ENCODE peak calls at places on chromosomes 3 and 15, in ten cellular contexts. X is left ventricle myocardium inferior, B is fibroblast of lung, Q is colonic mucosa, F is lower lobe of right lung, V is A549, G is cardiac muscle cell, W is endothelial cell of umbilical vein, S is IMR-90, I is Caco-2. J is an unnamed sample. For H3K4me1, the result is how much of the 10 kb centered on the place peaks cover.

GRCh38 chr3:66598168-66598567 is 97.3 kb upstream of the LRIG1 start:
- DNase-seq in Q (no peak), B (peak), I (no peak), F (no peak), X (no peak), W (no peak), S (peak), G (no peak), V (no peak), J (no peak)

GRCh38 chr15:66440501-66440900 is 53.8 kb downstream of the MAP2K1 start:
- DNase-seq in B (no peak), S (no peak), F (no peak), X (no peak), W (no peak), Q (no peak), V (no peak), G (no peak), I (no peak), J (no peak)

GRCh38 chr3:9062570-9062969 is 99.3 kb upstream of the RAD18 start:
- DNase-seq in F (no peak), I (no peak), X (no peak), V (no peak), G (no peak), B (no peak), W (no peak), S (no peak), Q (no peak), J (no peak)

GRCh38 chr3:44682182-44682896 is 30.1 kb upstream of the ZNF502 start:
- DNase-seq in S (peak), B (peak), F (no peak), X (no peak), I (no peak), V (no peak), W (peak), G (peak), Q (no peak), J (no peak)

GRCh38 chr15:86553116-86553515 is 473.4 kb downstream of the AGBL1 start:
- DNase-seq in B (no peak), G (no peak), S (no peak), V (no peak), Q (no peak), F (no peak), I (no peak), X (no peak), W (no peak), J (no peak)

GRCh38 chr3:108381531-108381930 is 85.2 kb downstream of the HHLA2 start:
- DNase-seq in V (no peak), W (no peak), X (no peak), B (no peak), G (no peak), Q (no peak), F (no peak), S (no peak), I (no peak), J (peak)

GRCh38 chr3:14134291-14134690 is 9.4 kb downstream of the TMEM43 start:
- DNase-seq in Q (no peak), G (no peak), I (no peak), F (no peak), S (no peak), B (no peak), X (no peak), V (no peak), W (no peak), J (no peak)

GRCh38 chr15:80265021-80265420 is 13.0 kb upstream of the CTXND1 start:
- DNase-seq in V (no peak), I (no peak), W (no peak), G (no peak), B (no peak), F (no peak), S (peak), Q (no peak), X (no peak), J (no peak)

GRCh38 chr3:131304890-131305289 is 76.7 kb upstream of the NUDT16 start:
- DNase-seq in G (no peak), F (no peak), Q (no peak), B (no peak), V (no peak), X (no peak), I (no peak), S (no peak), W (no peak), J (no peak)

GRCh38 chr15:82572311-82572710 is 32.1 kb upstream of the RPS17 start:
- DNase-seq in F (no peak), X (no peak), S (peak), B (no peak), V (no peak), I (no peak), W (no peak), Q (no peak), G (peak), J (no peak)

GRCh38 chr15:85762756-85763127 is 32.0 kb downstream of the KLHL25 start:
- DNase-seq in F (peak), B (no peak), S (no peak), I (no peak), Q (no peak), X (peak), G (no peak), V (no peak), W (no peak), J (no peak)

GRCh38 chr3:197516517-197516889 is 39.3 kb downstream of the BDH1 start:
- DNase-seq in X (no peak), W (peak), F (peak), Q (no peak), B (peak), S (peak), G (peak), I (peak), V (peak), J (no peak)

GRCh38 chr15:44775923-44776322 is 39.6 kb downstream of the TRIM69 start:
- DNase-seq in B (no peak), G (peak), S (no peak), V (no peak), X (no peak), W (no peak), Q (no peak), F (no peak), I (no peak), J (peak)

GRCh38 chr15:29054171-29055045 is 168.6 kb downstream of the APBA2 start:
- DNase-seq in V (no peak), S (no peak), W (no peak), F (no peak), X (no peak), I (no peak), B (no peak), Q (no peak), G (no peak), J (no peak)

GRCh38 chr3:135918600-135918999 is 46.9 kb upstream of the PPP2R3A start:
- DNase-seq in Q (no peak), S (peak), V (no peak), W (peak), B (peak), I (peak), X (no peak), G (peak), F (no peak), J (no peak)

GRCh38 chr3:166829896-166830295 is 550.2 kb downstream of the ZBBX start:
- DNase-seq in Q (no peak), B (no peak), F (no peak), V (peak), X (no peak), S (no peak), W (no peak), I (peak), G (no peak), J (no peak)

GRCh38 chr3:35335703-35336102 is 303.6 kb upstream of the ARPP21 start:
- DNase-seq in W (no peak), F (no peak), X (no peak), G (no peak), S (no peak), B (no peak), I (no peak), Q (no peak), V (no peak), J (no peak)

GRCh38 chr15:51097553-51098330 is 3.0 kb upstream of the TNFAIP8L3 start:
- DNase-seq in V (no peak), G (peak), Q (no peak), F (no peak), W (peak), S (peak), I (no peak), B (peak), X (no peak), J (no peak)

GRCh38 chr15:49063402-49064280 is 17.4 kb upstream of the SECISBP2L start:
- DNase-seq in V (no peak), B (no peak), G (no peak), F (peak), S (no peak), Q (no peak), X (no peak), I (no peak), W (no peak), J (no peak)

GRCh38 chr15:70151008-70151407 is 53.3 kb upstream of the TLE3 start:
- DNase-seq in X (no peak), S (no peak), F (no peak), B (no peak), G (no peak), Q (no peak), V (no peak), I (no peak), W (no peak), J (no peak)

GRCh38 chr3:70614111-70614510 is 301.7 kb upstream of the MDFIC2 start:
- DNase-seq in G (no peak), F (no peak), B (no peak), W (no peak), S (no peak), Q (no peak), X (no peak), I (no peak), V (no peak), J (no peak)

GRCh38 chr3:11201246-11202024 is 47.1 kb downstream of the HRH1 start:
- DNase-seq in V (no peak), F (no peak), X (no peak), I (no peak), Q (no peak), G (peak), W (peak), B (peak), S (no peak), J (no peak)

GRCh38 chr3:185986201-185986600 is 48.4 kb upstream of the TRA2B start:
- DNase-seq in G (no peak), Q (no peak), W (no peak), V (peak), B (no peak), X (no peak), F (no peak), I (no peak), S (no peak), J (no peak)

GRCh38 chr15:90871716-90872480 is 3.5 kb downstream of the FURIN start:
- DNase-seq in X (no peak), S (no peak), Q (peak), G (no peak), F (no peak), W (peak), I (peak), B (no peak), V (no peak), J (no peak)

GRCh38 chr3:111541911-111542483 is at the start of gene CD96:
- DNase-seq in W (no peak), S (peak), V (no peak), G (peak), F (no peak), B (peak), I (no peak), X (no peak), Q (peak), J (no peak)

GRCh38 chr3:29345923-29346322 is 65.1 kb downstream of the RBMS3 start:
- DNase-seq in I (no peak), F (no peak), G (no peak), V (no peak), B (no peak), X (no peak), S (no peak), Q (no peak), W (no peak), J (no peak)
- H3K4me1 ChIP-seq in I (under half), F (under half), G (under half), V (under half), B (under half), X (under half), S (under half), Q (under half), W (under half), J (under half)

DNA sequence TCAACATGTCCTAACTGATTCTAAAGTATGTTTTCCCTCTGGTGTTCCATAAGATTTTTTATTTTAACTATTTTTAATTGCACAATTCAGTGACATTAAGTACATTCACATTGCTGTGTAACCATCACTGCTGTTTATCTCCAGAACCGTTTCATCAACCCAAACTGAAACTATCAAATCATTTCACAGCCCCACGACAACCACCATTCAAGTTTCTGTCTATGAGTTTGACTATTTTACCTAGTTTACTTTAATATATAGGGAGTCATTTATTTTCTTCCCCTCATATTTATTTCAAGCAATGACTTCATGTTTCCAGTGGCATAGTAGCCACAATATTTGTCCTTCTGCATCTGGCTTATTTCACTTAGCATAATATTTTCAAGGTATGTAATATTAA is 8.4 kb downstream of the RTP1 start:
- DNase-seq in W (no peak), S (no peak), Q (no peak), I (no peak), B (no peak), X (no peak), F (no peak), V (no peak), G (no peak), J (no peak)
- H3K4me3 ChIP-seq in W (no peak), S (no peak), Q (no peak), I (no peak), B (no peak), X (no peak), F (no peak), V (no peak), G (no peak), J (no peak)

DNA sequence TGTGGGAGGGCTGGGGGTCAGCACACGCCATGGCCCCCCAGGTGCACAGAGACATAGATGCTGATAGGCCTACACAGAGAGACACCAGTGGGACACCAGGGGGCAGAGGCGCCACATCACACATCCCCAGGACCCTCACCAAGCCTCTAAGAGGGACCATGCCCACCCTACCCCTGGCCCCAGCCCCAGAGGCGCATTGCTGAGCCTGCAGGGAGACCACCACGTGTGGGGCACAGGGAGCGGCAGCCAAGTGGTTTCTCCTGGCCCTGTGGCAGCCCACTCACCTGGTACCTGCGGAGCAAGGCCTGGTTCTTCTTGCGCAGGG is 1.2 kb downstream of the CCDC9B start:
- DNase-seq in W (no peak), X (no peak), Q (no peak), I (no peak), S (no peak), F (no peak), B (no peak), V (no peak), G (no peak), J (peak)
- TF ChIP-seq CTCF in W (no peak), X (peak), Q (no peak), I (peak), S (peak), F (no peak), B (peak), V (peak), G (peak), J (peak)

DNA sequence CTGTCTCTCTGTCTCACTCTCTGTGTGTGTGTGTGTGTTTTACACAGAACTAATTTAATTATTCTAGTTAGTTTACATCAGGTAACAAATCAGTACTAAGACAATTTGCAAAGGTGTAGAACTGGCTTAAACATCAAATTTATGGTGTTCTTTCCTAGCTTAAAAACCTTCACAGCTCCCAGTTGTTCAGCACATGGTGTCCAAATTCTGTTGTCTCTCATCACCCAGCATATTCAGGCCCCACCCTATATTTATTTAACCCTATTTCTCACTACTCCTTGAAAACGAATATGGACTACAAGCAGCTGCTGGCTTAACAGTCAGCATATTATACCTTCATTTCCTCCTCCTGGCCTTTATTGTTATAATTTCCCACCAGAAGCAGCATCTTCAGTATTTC is 1.1 kb downstream of the IL20RB start:
- DNase-seq in Q (no peak), V (no peak), F (no peak), W (no peak), I (no peak), S (no peak), B (no peak), X (no peak), G (no peak), J (no peak)
- H3K4me1 ChIP-seq in Q (under half), V (half or more), F (under half), W (under half), I (half or more), S (under half), B (under half), X (under half), G (under half), J (under half)

GRCh38 chr3:149129326-149130123 is at the start of gene HPS3:
- DNase-seq in G (peak), Q (peak), F (peak), I (peak), S (peak), B (peak), V (peak), W (peak), X (peak), J (peak)

GRCh38 chr3:149128856-149129255 is 582 bp upstream of the HPS3 start:
- DNase-seq in W (no peak), B (no peak), S (peak), X (no peak), F (no peak), G (no peak), I (no peak), V (no peak), Q (no peak), J (no peak)

GRCh38 chr3:149131594-149131993 is 2.2 kb downstream of the HPS3 start:
- DNase-seq in Q (no peak), I (no peak), W (no peak), B (no peak), V (no peak), S (no peak), G (no peak), X (no peak), F (no peak), J (no peak)

DNA sequence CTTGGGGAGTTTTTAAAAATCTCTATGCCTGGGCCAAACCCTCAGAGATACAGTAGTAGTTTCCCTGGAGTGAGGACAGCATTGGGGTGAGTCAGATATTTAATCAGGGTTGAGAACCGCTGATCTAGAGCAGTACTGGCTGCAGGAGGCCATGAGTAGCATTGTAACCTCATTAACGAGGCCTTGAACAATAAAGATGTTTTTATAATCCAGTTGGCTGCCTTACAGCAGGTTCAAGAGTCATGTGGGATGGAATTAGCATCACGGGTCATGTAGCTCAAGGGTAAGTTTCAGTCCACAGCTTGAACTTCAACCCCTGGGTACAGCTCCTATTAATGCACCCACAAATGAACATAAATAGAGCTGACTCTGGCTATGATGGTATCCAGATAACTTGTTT is 5.1 kb downstream of the HPS3 start:
- DNase-seq in V (no peak), G (peak), X (no peak), W (no peak), F (no peak), I (no peak), S (peak), B (peak), Q (no peak), J (peak)
- H3K4me3 ChIP-seq in V (no peak), G (no peak), X (no peak), W (no peak), F (no peak), I (no peak), S (no peak), B (no peak), Q (no peak), J (no peak)

GRCh38 chr15:31206386-31207174 is 105.1 kb upstream of the TRPM1 start:
- DNase-seq in F (no peak), I (no peak), B (no peak), W (no peak), G (no peak), V (no peak), Q (no peak), S (no peak), X (no peak), J (no peak)
- TF ChIP-seq CTCF in F (no peak), I (no peak), B (peak), W (no peak), G (no peak), V (peak), Q (no peak), S (no peak), X (no peak), J (peak)

DNA sequence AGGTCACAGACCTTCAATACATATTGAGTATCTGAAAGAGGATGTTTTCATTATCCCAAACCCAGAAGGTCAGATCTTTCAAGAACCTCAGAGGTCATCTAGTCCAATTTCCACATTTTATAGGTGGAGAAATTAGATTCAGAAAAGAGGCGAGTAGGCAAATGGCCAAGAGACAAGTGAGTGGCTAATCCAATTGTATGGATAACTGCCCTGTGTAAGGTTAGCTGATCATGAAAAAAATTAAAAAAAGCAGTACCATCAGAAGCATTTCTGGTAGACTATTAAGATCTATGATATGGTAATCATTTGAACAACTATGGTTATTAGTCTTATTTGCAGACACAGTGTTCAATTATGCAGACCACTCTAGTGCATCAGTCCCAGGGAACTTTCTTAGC is 660.7 kb upstream of the CFAP20DC start:
- DNase-seq in Q (no peak), S (no peak), B (no peak), V (no peak), W (no peak), G (no peak), I (no peak), F (no peak), X (no peak), J (peak)
- H3K4me1 ChIP-seq in Q (under half), S (under half), B (under half), V (under half), W (under half), G (under half), I (under half), F (under half), X (under half), J (under half)

DNA sequence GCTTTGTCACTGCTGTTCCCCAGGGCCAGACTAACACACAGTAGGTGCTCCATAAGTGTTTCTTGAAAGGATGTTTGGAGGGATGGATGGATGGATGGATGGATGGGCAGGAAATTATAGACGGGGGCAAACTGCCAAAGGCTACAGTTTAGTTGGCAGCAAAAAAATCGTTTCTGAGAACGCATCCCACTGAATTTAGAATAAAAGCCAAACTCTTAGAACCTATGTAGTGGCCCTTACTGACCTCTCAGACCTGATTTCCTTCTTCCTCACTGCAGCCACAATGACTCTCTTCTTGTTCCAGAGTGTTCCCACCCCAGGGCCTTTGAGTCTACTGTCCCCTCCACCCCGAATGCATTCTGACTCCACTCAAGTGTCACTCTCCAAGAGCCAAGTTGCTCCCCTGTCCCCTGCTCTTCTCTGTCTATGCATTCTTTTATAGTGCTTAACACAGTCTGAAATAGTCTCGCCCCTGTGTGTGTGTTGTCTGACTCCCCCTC is 5.2 kb upstream of the GATA2 start:
- DNase-seq in G (no peak), X (no peak), V (no peak), B (no peak), W (peak), S (no peak), F (no peak), I (no peak), Q (no peak), J (no peak)
- H3K4me3 ChIP-seq in G (peak), X (peak), V (peak), B (no peak), W (no peak), S (no peak), F (peak), I (no peak), Q (no peak), J (peak)